ENCODE peak calls at places on chromosomes 2 and 18, in five cellular contexts. S is stimulated activated CD4-positive, alpha-beta T cell treated with anti-CD3 and anti-CD28 coated beads, Interleukin-1b, Interleukin-23, amount 100 ng/mL, for 24 hours; Q is M059J; H is endothelial cell; C is activated T-cell treated with anti-CD3 and anti-CD28 coated beads, Interleukin-2, amount 50 U/mL, for 4 hours. N is an unnamed sample.

GRCh38 chr2:8239402-8240127 is 442.3 kb upstream of the ID2 start:
- DNase-seq in S (no peak), Q (no peak), H (no peak), C (no peak), N (no peak)

GRCh38 chr2:142892715-142893114 is 15.3 kb downstream of the KYNU start:
- DNase-seq in S (no peak), Q (no peak), H (no peak), C (no peak), N (no peak)

GRCh38 chr2:67974564-67975430 is 88.0 kb downstream of the C1D start:
- DNase-seq in S (no peak), Q (peak; percentile 28), H (no peak), C (no peak), N (no peak)

GRCh38 chr18:42274488-42275137 is 319.6 kb downstream of the PIK3C3 start:
- DNase-seq in S (no peak), Q (peak; percentile 52), H (peak; percentile 15), C (no peak), N (no peak)

GRCh38 chr2:28202718-28203117 is 189.9 kb upstream of the FOSL2 start:
- DNase-seq in S (no peak), Q (no peak), H (no peak), C (no peak), N (no peak)

GRCh38 chr18:13239557-13239956 is 21.0 kb downstream of the LDLRAD4 start:
- DNase-seq in S (no peak), Q (no peak), H (no peak), C (no peak), N (peak; percentile 64)

GRCh38 chr2:25690058-25690457 is 16.7 kb upstream of the DTNB start:
- DNase-seq in S (no peak), Q (peak; percentile 83), H (no peak), C (no peak), N (no peak)

GRCh38 chr18:56702946-56703345 is 51.8 kb downstream of the WDR7 start:
- DNase-seq in S (no peak), Q (peak; percentile 31), H (peak; percentile 39), C (peak; percentile 5), N (no peak)

GRCh38 chr2:169928463-169928864 is 101.2 kb downstream of the UBR3 start:
- DNase-seq in S (no peak), Q (peak; percentile 33), H (no peak), C (no peak), N (no peak)

GRCh38 chr2:174590346-174590745 is 7.3 kb downstream of the WIPF1 start:
- DNase-seq in S (no peak), Q (no peak), H (no peak), C (no peak), N (no peak)

GRCh38 chr18:37684183-37684582 is 118.6 kb upstream of the CELF4 start:
- DNase-seq in S (no peak), Q (no peak), H (no peak), C (no peak), N (no peak)

GRCh38 chr18:42107287-42108045 is 152.4 kb downstream of the PIK3C3 start:
- DNase-seq in S (no peak), Q (no peak), H (no peak), C (no peak), N (no peak)

GRCh38 chr2:81247648-81248047 is 943.1 kb upstream of the LRRTM1 start:
- DNase-seq in S (no peak), Q (no peak), H (no peak), C (no peak), N (no peak)

GRCh38 chr2:217997510-217997909 is 5.3 kb downstream of the TNS1 start:
- DNase-seq in S (no peak), Q (no peak), H (no peak), C (no peak), N (no peak)

N was measured in upper lobe of right lung.